ENCODE peak calls at places on chromosomes 7 and 10, in nine cellular contexts. K is NCI-H2081; E is CD8-positive, alpha-beta memory T cell; A is hepatocyte; T is heart right ventricle; D is NCI-H1694; C is psoas muscle; G is activated T-cell treated with anti-CD3 and anti-CD28 coated beads, Interleukin-2, amount 50 U/mL, for 48 hours; N is right lobe of liver. R is an unnamed sample.

GRCh38 chr10:69716711-69717560 is 84.8 kb upstream of the COL13A1 start:
- DNase-seq in N (peak), K (peak), C (peak), D (peak), A (peak), T (no peak), E (peak), G (peak), R (peak)

GRCh38 chr10:49552277-49552676 is 13.4 kb upstream of the ERCC6 start:
- DNase-seq in A (peak), C (no peak), D (no peak), K (no peak), G (no peak), T (no peak), N (no peak), E (no peak), R (no peak)

GRCh38 chr7:84477786-84478405 is 283.3 kb upstream of the SEMA3A start:
- DNase-seq in D (no peak), C (no peak), N (no peak), A (no peak), E (no peak), K (no peak), G (no peak), T (no peak), R (no peak)

GRCh38 chr10:5840314-5841307 is 27.4 kb upstream of the GDI2 start:
- DNase-seq in K (no peak), A (no peak), G (no peak), N (no peak), T (peak), C (peak), D (no peak), E (no peak), R (no peak)

GRCh38 chr10:71531485-71532446 is 135.0 kb downstream of the CDH23 start:
- DNase-seq in G (peak), T (no peak), A (no peak), E (no peak), C (no peak), N (no peak), K (no peak), D (peak), R (no peak)

GRCh38 chr7:76016191-76016947 is 22.0 kb upstream of the TMEM120A start:
- DNase-seq in A (no peak), N (no peak), G (no peak), K (no peak), T (no peak), C (no peak), D (no peak), E (no peak), R (no peak)

GRCh38 chr10:80471715-80472233 is 17.7 kb downstream of the TSPAN14 start:
- DNase-seq in A (no peak), G (peak), E (no peak), T (no peak), N (no peak), D (no peak), K (no peak), C (no peak), R (no peak)

GRCh38 chr10:97163646-97164535 is 21.9 kb downstream of the SLIT1 start:
- DNase-seq in E (no peak), N (no peak), K (no peak), D (no peak), C (no peak), A (no peak), G (no peak), T (no peak), R (no peak)

GRCh38 chr7:20784311-20785210 is 2.1 kb downstream of the SP8 start:
- DNase-seq in A (peak), G (peak), T (no peak), C (no peak), E (no peak), N (no peak), K (peak), D (no peak), R (no peak)

R was measured in central memory CD4-positive, alpha-beta T cell.